ENCODE peak calls at places on chromosomes 13 and 19, in eight cellular contexts. W is stimulated activated CD4-positive, alpha-beta T cell treated with anti-CD3 and anti-CD28 coated beads, Interleukin-1b, Interleukin-23, amount 100 ng/mL, for 24 hours; Z is sciatic nerve; J is HuH-7; F is T-helper 2 cell; V is T1000; G is activated CD8-positive, alpha-beta memory T cell treated with anti-CD3 and anti-CD28 coated beads for 1 hour; I is AG20443. P is an unnamed sample.

GRCh38 chr13:51848674-51849073 is 3.7 kb upstream of the TMEM272 start:
- DNase-seq in W (no peak), Z (no peak), J (no peak), F (no peak), V (no peak), G (no peak), I (no peak), P (no peak)

GRCh38 chr19:30224689-30225606 is 147.2 kb upstream of the ZNF536 start:
- DNase-seq in W (no peak), Z (no peak), J (no peak), F (no peak), V (no peak), G (no peak), I (peak), P (no peak)

GRCh38 chr13:49681837-49682236 is 9.4 kb downstream of the EBPL start:
- DNase-seq in W (no peak), Z (no peak), J (no peak), F (no peak), V (no peak), G (no peak), I (peak), P (no peak)

GRCh38 chr13:39035204-39035603 is 2.7 kb downstream of the PROSER1 start:
- DNase-seq in W (no peak), Z (no peak), J (no peak), F (no peak), V (no peak), G (no peak), I (no peak), P (no peak)

GRCh38 chr19:5086725-5087439 is 118.0 kb downstream of the KDM4B start:
- DNase-seq in W (no peak), Z (no peak), J (no peak), F (no peak), V (no peak), G (no peak), I (no peak), P (no peak)

GRCh38 chr13:105982219-105982618 is 553.2 kb downstream of the EFNB2 start:
- DNase-seq in W (no peak), Z (no peak), J (no peak), F (no peak), V (no peak), G (no peak), I (no peak), P (no peak)

GRCh38 chr13:29589967-29590366 is 5.5 kb downstream of the SLC7A1 start:
- DNase-seq in W (no peak), Z (no peak), J (no peak), F (no peak), V (no peak), G (no peak), I (no peak), P (no peak)

GRCh38 chr13:60078226-60078625 is 85.5 kb downstream of the DIAPH3 start:
- DNase-seq in W (no peak), Z (no peak), J (no peak), F (no peak), V (no peak), G (no peak), I (no peak), P (no peak)

P was measured in spleen.